ENCODE peak calls at places on chromosome 5, in ten cellular contexts. F is GM13977, J is GM23338, V is left ventricle myocardium inferior, G is Peyer's patch, Y is H1, Q is GM12865, X is foreskin keratinocyte, A is GM10248, K is epithelial cell of esophagus. B is an unnamed sample.
A peak's percentile ranks its signal among the peaks of the same experiment; 100 is the strongest.

GRCh38 chr5:77396017-77396416 is 96.1 kb downstream of the WDR41 start:
- DNase-seq in X (no peak), J (no peak), Y (no peak), G (no peak), Q (peak; percentile 65), K (no peak), V (no peak), F (peak; percentile 21), A (no peak), B (no peak)

GRCh38 chr5:32127759-32128158 is 46.4 kb downstream of the GOLPH3 start:
- DNase-seq in Q (no peak), J (peak; percentile 19), Y (no peak), K (no peak), X (no peak), G (no peak), A (no peak), V (no peak), F (no peak), B (no peak)

GRCh38 chr5:79495311-79495710 is 18.6 kb downstream of the HOMER1 start:
- DNase-seq in A (no peak), K (peak; percentile 86), Y (no peak), F (no peak), Q (no peak), X (peak; percentile 49), V (no peak), G (no peak), J (peak; percentile 43), B (no peak)

GRCh38 chr5:10355071-10355889 is 1.8 kb downstream of the MARCHF6 start:
- DNase-seq in Y (no peak), K (peak; percentile 40), F (no peak), G (no peak), X (no peak), A (peak; percentile 27), Q (peak; percentile 67), J (no peak), V (no peak), B (no peak)

GRCh38 chr5:127875235-127876021 is 172.2 kb downstream of the CCDC192 start:
- DNase-seq in Y (peak; percentile 54), A (peak; percentile 33), K (peak; percentile 55), Q (peak; percentile 86), V (peak; percentile 49), F (peak; percentile 39), X (no peak), G (no peak), J (peak; percentile 76), B (no peak)

GRCh38 chr5:172175263-172175719 is 12.7 kb downstream of the STK10 start:
- DNase-seq in G (no peak), V (peak; percentile 57), X (no peak), J (no peak), K (no peak), A (peak; percentile 80), Y (no peak), Q (peak; percentile 93), F (peak; percentile 75), B (peak; percentile 73)

GRCh38 chr5:135761746-135762145 is 72.7 kb upstream of the SLC25A48 start:
- DNase-seq in F (no peak), G (no peak), J (no peak), A (no peak), K (no peak), X (no peak), Q (no peak), Y (no peak), V (no peak), B (no peak)

GRCh38 chr5:176619569-176620332 is 9.8 kb upstream of the GPRIN1 start:
- DNase-seq in K (no peak), J (peak; percentile 61), A (no peak), Y (peak; percentile 71), Q (no peak), G (no peak), V (no peak), X (no peak), F (no peak), B (no peak)

GRCh38 chr5:75335952-75336624 is 932 bp upstream of the HMGCR start:
- DNase-seq in A (peak; percentile 26), F (peak; percentile 55), G (no peak), Y (no peak), K (peak; percentile 90), Q (peak; percentile 52), V (no peak), J (peak; percentile 62), X (peak; percentile 71), B (no peak)

GRCh38 chr5:2866622-2867372 is 115.3 kb upstream of the IRX2 start:
- DNase-seq in V (no peak), K (no peak), Y (no peak), F (no peak), Q (no peak), G (no peak), A (no peak), X (no peak), J (no peak), B (no peak)

GRCh38 chr5:133391349-133392136 is 220.8 kb downstream of the FSTL4 start:
- DNase-seq in F (no peak), J (no peak), A (no peak), G (no peak), K (no peak), X (no peak), Q (no peak), V (no peak), Y (peak; percentile 19), B (no peak)

DNA sequence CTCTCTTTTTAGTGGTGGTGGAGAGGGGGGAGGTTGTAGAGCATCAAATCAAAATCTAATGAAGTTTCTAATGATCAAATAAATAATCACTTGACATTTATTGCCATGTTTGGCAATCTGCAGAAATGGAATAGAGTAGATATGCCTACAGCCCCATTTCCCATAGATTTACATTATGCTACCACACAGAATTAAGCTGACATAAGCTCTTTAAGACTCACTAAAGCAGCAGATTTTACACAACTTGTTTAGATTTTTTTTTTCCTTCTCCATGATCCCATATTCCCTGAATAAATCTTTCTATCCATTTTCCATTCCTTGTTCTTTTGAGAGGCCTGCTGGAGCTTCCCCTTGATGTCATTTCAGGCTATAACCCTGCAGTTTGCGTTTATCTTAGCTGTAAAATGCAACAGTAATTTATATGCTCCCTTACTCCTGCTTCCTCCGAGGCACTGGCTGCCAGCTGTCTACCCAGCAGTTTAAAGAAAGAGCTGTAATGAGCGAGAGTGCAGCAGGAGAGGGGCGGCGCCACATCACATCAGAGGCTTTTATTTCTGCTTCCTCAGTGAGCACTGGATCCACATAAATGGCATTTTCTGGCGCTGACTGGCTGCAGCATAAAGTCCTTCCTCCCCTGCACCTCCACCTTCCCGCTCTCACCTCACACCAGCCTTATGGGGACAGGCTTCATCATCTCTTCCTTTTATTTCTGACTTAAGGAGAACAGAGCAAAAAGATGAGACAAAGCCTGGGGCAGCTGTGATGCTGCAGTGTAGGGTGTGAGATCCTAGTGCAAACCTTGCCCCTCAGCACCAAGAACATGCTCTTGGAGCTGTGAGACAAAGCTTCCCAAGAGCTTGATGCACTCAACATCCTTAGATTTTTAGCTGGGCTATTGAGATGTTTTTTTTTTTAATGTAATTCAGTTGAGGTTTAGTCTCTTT is 829.4 kb upstream of the ZNF608 start:
- DNase-seq in K (no peak), F (no peak), X (no peak), Y (peak; percentile 48), V (no peak), A (no peak), G (no peak), Q (no peak), J (peak; percentile 55), B (no peak)
- TF ChIP-seq CTCF in K (no peak), F (no peak), X (peak; percentile 25), Y (no peak), V (no peak), A (no peak), G (no peak), Q (no peak), J (no peak), B (no peak)

GRCh38 chr5:111143910-111144309 is 51.8 kb downstream of the WDR36 start:
- DNase-seq in G (no peak), Q (peak; percentile 19), J (no peak), F (no peak), A (no peak), Y (no peak), X (peak; percentile 78), K (peak; percentile 60), V (peak; percentile 74), B (no peak)

GRCh38 chr5:111147502-111147901 is 55.4 kb downstream of the WDR36 start:
- DNase-seq in G (no peak), K (no peak), Y (no peak), V (no peak), F (no peak), X (no peak), J (no peak), Q (no peak), A (no peak), B (no peak)

GRCh38 chr5:111142932-111143331 is 50.8 kb downstream of the WDR36 start:
- DNase-seq in Y (no peak), A (no peak), F (no peak), G (no peak), K (no peak), V (no peak), X (no peak), J (peak; percentile 18), Q (no peak), B (no peak)

GRCh38 chr5:111146053-111146452 is 53.9 kb downstream of the WDR36 start:
- DNase-seq in G (no peak), X (no peak), J (no peak), K (no peak), F (no peak), Q (peak; percentile 12), Y (no peak), A (no peak), V (no peak), B (no peak)

GRCh38 chr5:111144352-111144930 is 52.3 kb downstream of the WDR36 start:
- DNase-seq in F (peak; percentile 49), J (no peak), V (no peak), G (no peak), K (peak; percentile 36), Y (no peak), A (peak; percentile 44), Q (peak; percentile 63), X (peak; percentile 17), B (no peak)
- TF ChIP-seq CTCF in F (no peak), J (no peak), V (no peak), G (no peak), K (no peak), Y (no peak), A (no peak), Q (no peak), X (no peak), B (no peak)

GRCh38 chr5:35960328-35960727 is 21.9 kb upstream of the CAPSL start:
- DNase-seq in Y (no peak), G (no peak), V (no peak), A (no peak), F (no peak), Q (no peak), J (no peak), K (no peak), X (no peak), B (no peak)

DNA sequence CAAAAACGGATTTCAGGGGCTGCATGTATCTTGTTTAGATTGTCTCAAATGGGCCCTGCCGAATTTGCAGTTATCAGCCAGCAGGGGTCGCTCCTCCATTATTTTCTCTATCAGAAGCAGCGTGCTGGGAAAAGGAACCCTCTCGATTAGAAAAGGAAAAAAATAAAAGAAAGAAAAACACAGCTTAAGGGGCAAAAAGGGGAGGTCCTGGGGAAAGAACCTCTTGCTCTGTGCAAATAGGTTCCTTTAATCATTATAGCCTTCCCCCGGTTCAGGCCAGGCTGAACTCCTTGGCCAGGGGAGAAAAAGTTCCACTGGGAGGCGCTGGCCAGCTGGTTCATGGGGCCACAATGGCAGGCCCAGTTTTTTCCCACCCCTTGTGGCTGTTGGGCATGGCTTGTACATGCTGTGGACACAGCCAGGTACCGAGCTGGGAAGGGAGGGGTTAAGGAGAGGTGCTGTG is 25.0 kb upstream of the CAPSL start:
- DNase-seq in J (peak; percentile 76), K (peak; percentile 24), Y (peak; percentile 75), F (no peak), G (no peak), Q (peak; percentile 31), V (no peak), A (no peak), X (no peak), B (no peak)
- TF ChIP-seq CTCF in J (peak; percentile 100), K (peak; percentile 34), Y (peak; percentile 42), F (peak; percentile 35), G (no peak), Q (peak; percentile 36), V (no peak), A (no peak), X (peak; percentile 79), B (no peak)

GRCh38 chr5:180332051-180332517 is 21.1 kb downstream of the GFPT2 start:
- DNase-seq in J (peak; percentile 93), F (no peak), V (no peak), K (no peak), Y (peak; percentile 79), A (no peak), Q (no peak), G (no peak), X (no peak), B (no peak)
- TF ChIP-seq CTCF in J (peak; percentile 53), F (no peak), V (peak; percentile 13), K (no peak), Y (peak; percentile 36), A (no peak), Q (no peak), G (no peak), X (peak; percentile 42), B (no peak)

B was measured in natural killer cell.